ENCODE peak calls at places on chromosomes 2 and 18, in four cellular contexts. One of them, this sample, is unnamed.

GRCh38 chr2:213119061-213119809 is 32.2 kb downstream of the IKZF2 start:
- DNase-seq in gastrocnemius medialis: no peak
- DNase-seq in lower leg skin: no peak
- DNase-seq in A549: no peak
- DNase-seq in this sample: no peak

GRCh38 chr2:241358470-241358869 is 2.4 kb downstream of the FARP2 start:
- DNase-seq in lower leg skin: no peak
- DNase-seq in A549: no peak
- DNase-seq in gastrocnemius medialis: no peak
- DNase-seq in this sample: peak; percentile 32

GRCh38 chr2:8154936-8155335 is 526.9 kb upstream of the ID2 start:
- DNase-seq in lower leg skin: no peak
- DNase-seq in A549: no peak
- DNase-seq in gastrocnemius medialis: no peak
- DNase-seq in this sample: no peak

GRCh38 chr18:79393181-79393598 is 2.5 kb upstream of the NFATC1 start:
- DNase-seq in A549: no peak
- DNase-seq in gastrocnemius medialis: no peak
- DNase-seq in lower leg skin: no peak
- DNase-seq in this sample: no peak

GRCh38 chr2:16321872-16322271 is 343.8 kb downstream of the CYRIA start:
- DNase-seq in lower leg skin: no peak
- DNase-seq in gastrocnemius medialis: no peak
- DNase-seq in A549: no peak
- DNase-seq in this sample: no peak

GRCh38 chr2:145339646-145340045 is 819.7 kb upstream of the ZEB2 start:
- DNase-seq in gastrocnemius medialis: no peak
- DNase-seq in lower leg skin: no peak
- DNase-seq in A549: no peak
- DNase-seq in this sample: no peak

GRCh38 chr2:212897296-212897695 is 254.1 kb downstream of the IKZF2 start:
- DNase-seq in lower leg skin: no peak
- DNase-seq in A549: no peak
- DNase-seq in gastrocnemius medialis: no peak
- DNase-seq in this sample: no peak

GRCh38 chr2:222477962-222478608 is 53.7 kb downstream of the SGPP2 start:
- DNase-seq in A549: no peak
- DNase-seq in lower leg skin: no peak
- DNase-seq in gastrocnemius medialis: no peak
- DNase-seq in this sample: no peak

GRCh38 chr2:231891514-231891905 is 34.7 kb downstream of the NPPC start:
- DNase-seq in A549: no peak
- DNase-seq in gastrocnemius medialis: no peak
- DNase-seq in lower leg skin: peak; percentile 70
- DNase-seq in this sample: no peak

GRCh38 chr2:207828361-207829057 is 58.8 kb upstream of the FZD5 start:
- DNase-seq in A549: no peak
- DNase-seq in lower leg skin: peak; percentile 67
- DNase-seq in gastrocnemius medialis: no peak
- DNase-seq in this sample: no peak

GRCh38 chr18:79630266-79631095 is 49.1 kb upstream of the CTDP1 start:
- DNase-seq in lower leg skin: peak; percentile 83
- DNase-seq in gastrocnemius medialis: no peak
- DNase-seq in A549: no peak
- DNase-seq in this sample: no peak

GRCh38 chr2:135875491-135876065 is 665 bp downstream of the MCM6 start:
- DNase-seq in gastrocnemius medialis: peak; percentile 36
- DNase-seq in A549: peak; percentile 42
- DNase-seq in lower leg skin: peak; percentile 90
- DNase-seq in this sample: peak; percentile 46
- TF ChIP-seq POLR2A in gastrocnemius medialis: no peak
- TF ChIP-seq POLR2A in A549: no peak
- TF ChIP-seq POLR2A in lower leg skin: no peak
- TF ChIP-seq POLR2A in this sample: peak; percentile 73

DNA sequence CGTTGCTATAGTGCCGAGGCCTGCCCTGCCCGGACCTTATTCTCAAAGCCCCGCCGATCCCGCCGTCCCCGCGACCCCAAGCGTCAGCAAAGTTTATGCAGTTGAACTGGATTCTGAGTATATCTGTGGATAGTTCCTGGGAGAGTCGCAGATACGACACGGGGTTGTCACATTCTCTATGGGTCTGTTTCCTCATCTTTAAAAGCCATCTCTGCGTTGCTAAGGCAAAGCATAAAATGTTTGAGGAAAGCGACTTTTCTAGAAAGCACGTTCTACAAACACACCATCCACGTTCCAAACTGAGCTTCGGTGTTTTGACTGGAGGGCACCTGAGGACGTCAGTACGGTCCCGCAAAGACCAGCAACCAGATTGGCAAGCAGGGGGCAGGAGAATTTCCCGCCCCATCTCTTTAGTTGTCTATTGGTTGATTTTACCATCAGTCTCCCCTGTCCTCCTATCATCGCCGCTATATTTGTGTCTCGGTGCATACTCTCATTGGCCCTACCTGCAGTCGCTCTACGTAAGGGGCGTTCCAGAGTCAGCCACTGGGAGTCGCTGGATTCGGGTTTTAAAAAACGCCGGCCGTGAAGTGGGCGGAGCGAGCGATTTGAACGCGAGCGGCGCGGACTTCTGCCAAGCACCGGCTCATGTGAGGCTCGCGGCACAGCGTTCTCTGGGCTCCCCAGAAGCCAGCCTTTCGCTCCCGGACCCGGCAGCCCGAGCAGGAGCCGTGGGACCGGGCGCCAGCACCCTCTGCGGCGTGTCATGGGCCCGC is at the start of gene CENPA:
- DNase-seq in gastrocnemius medialis: peak; percentile 98
- DNase-seq in lower leg skin: peak; percentile 100
- DNase-seq in A549: peak; percentile 100
- DNase-seq in this sample: peak; percentile 97
- TF ChIP-seq POLR2A in gastrocnemius medialis: peak; percentile 27
- TF ChIP-seq POLR2A in lower leg skin: no peak
- TF ChIP-seq POLR2A in A549: peak; percentile 33
- TF ChIP-seq POLR2A in this sample: peak; percentile 50

DNA sequence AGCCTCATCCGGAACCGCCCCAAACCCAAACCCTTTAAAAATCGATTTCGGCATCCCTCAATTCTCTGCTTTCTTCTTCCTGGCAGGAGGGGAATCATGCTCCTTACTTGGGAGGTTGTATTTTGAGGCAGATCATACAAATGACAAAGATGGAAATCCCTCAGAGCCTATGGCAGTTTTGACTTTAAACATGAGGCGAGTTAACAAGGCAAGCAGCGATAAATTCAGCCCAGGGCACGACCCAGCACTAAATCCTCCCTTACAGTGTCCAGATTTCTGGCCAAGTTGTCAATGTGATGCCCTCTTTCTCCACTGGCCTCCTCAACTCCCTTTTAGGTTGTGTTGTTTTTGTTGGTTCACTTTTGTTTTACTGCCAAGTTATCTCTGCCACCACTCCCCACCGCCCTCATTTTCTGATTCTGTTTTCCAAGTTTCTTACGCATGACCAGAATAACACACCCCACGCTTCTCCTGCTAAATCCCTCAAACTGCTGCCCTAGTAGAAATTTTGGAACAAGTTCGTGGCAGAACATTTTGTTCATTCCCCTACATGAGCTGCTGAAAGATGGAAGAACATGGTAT is 68.3 kb downstream of the CTAGE1 start:
- DNase-seq in A549: no peak
- DNase-seq in gastrocnemius medialis: no peak
- DNase-seq in lower leg skin: no peak
- DNase-seq in this sample: no peak
- TF ChIP-seq POLR2A in A549: no peak
- TF ChIP-seq POLR2A in gastrocnemius medialis: no peak
- TF ChIP-seq POLR2A in lower leg skin: no peak
- TF ChIP-seq POLR2A in this sample: no peak

DNA sequence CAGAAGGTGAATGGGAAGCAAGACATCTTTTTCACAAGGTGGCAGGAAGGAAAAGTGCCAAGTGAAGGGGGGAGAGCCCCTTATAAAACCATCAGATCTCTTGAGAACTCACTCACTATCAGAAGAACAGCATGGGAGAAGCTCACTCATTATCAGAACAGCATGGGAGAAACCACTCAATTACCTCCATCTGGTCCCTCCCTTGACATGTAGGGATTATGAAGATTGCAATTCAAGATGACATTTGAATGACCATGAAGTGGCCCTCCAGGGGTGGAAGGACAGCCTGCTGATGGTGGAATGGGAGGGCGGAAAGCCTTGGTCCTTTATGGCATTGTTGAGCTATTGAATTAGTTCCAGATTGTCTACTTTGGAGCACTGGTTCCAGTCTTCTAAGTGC is 413.0 kb upstream of the MEX3C start:
- DNase-seq in gastrocnemius medialis: no peak
- DNase-seq in A549: no peak
- DNase-seq in lower leg skin: no peak
- DNase-seq in this sample: no peak
- TF ChIP-seq POLR2A in gastrocnemius medialis: no peak
- TF ChIP-seq POLR2A in A549: no peak
- TF ChIP-seq POLR2A in lower leg skin: no peak
- TF ChIP-seq POLR2A in this sample: no peak

DNA sequence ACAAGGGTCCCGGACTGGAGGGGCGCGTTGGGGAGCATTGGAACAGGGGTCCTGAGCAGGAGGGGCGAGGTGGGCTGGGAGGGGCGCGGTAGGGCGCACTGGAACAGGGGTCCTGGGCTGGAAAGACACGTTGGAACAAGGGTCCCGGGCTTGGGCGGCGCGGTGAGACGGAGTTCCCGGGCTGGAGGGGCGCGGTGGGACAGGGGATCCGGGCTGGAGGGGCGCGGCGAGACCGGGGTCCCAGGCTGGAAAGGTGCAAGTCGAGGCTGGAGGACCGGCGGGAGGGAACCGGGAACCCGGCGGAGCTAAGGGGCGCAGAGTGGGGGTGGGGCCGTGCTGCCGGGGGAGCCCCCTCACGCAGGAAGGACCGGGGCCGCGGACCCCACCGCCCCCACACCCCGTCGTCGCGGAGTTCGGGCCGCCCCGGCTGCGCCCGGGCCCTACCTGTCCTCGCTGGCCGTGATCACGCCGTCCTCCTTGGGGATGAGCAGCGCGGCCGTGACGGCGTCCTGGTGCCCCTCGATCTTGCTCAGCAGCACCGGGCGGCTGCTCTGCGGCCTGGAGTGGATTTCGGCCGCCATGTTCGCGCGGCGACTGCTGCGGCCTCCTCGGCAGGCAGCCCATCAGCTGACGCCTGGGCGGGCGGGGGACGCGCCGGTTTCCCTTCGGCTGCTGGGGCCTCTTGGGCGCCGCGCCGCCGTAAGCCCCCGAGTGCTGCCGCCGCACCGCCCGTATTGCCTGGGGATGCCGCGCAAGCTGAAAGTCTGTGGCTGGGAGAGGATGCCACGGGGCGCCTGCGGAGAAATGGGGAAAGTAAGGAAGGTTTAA is at the start of gene WDFY1:
- DNase-seq in A549: peak; percentile 89
- DNase-seq in lower leg skin: peak; percentile 97
- DNase-seq in gastrocnemius medialis: peak; percentile 83
- DNase-seq in this sample: peak; percentile 94
- TF ChIP-seq POLR2A in A549: peak; percentile 96
- TF ChIP-seq POLR2A in lower leg skin: no peak
- TF ChIP-seq POLR2A in gastrocnemius medialis: peak; percentile 80
- TF ChIP-seq POLR2A in this sample: peak; percentile 82

GRCh38 chr2:238420878-238421694 is 5.6 kb upstream of the ASB1 start:
- DNase-seq in lower leg skin: no peak
- DNase-seq in gastrocnemius medialis: no peak
- DNase-seq in A549: no peak
- DNase-seq in this sample: no peak

GRCh38 chr2:238415893-238416292 is 10.8 kb upstream of the ASB1 start:
- DNase-seq in gastrocnemius medialis: no peak
- DNase-seq in A549: no peak
- DNase-seq in lower leg skin: no peak
- DNase-seq in this sample: no peak

GRCh38 chr2:238418999-238419546 is 7.7 kb upstream of the ASB1 start:
- DNase-seq in A549: no peak
- DNase-seq in lower leg skin: no peak
- DNase-seq in gastrocnemius medialis: no peak
- DNase-seq in this sample: no peak

GRCh38 chr2:238420442-238420841 is 6.3 kb upstream of the ASB1 start:
- DNase-seq in A549: no peak
- DNase-seq in lower leg skin: no peak
- DNase-seq in gastrocnemius medialis: no peak
- DNase-seq in this sample: no peak

DNA sequence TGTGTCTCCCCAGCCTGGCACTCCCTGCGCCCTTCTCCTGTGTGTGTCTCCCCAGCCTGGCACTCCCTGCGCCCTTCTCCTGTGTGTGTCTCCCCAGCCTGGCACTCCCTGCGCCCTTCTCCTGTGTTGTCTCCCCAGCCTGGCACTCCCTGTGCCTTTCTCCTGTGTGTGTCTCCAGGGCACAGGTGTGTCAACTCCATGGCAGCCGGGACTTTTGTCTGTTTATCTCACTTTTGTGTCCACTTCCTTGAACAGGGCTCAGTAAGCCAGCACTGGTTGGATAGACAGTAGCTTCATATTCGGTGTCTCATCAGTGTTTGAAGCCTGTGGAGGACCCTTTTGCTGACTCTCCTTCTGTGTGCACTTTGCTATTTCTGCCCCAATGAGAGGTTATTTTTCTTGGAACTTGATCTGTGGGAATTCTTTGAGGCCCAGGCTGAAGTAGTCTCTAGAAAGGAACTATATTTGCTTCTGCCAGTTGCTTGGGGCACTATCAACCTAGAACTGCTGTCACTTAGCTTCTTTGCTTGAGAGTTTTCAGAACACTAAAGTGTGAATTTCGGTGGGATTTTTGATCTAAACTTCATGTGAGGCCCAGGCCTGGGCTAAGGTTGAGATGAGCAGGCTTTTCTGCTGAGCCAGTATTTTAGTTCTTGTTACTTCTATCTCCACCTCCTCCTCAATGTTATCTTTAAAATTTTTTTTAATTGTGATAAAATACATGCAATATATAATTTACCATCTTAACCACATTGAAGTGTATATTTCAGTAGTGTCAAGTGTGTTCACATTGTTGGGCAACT is 8.3 kb upstream of the ASB1 start:
- DNase-seq in gastrocnemius medialis: no peak
- DNase-seq in A549: no peak
- DNase-seq in lower leg skin: no peak
- DNase-seq in this sample: no peak
- TF ChIP-seq POLR2A in gastrocnemius medialis: no peak
- TF ChIP-seq POLR2A in A549: no peak
- TF ChIP-seq POLR2A in lower leg skin: no peak
- TF ChIP-seq POLR2A in this sample: no peak

DNA sequence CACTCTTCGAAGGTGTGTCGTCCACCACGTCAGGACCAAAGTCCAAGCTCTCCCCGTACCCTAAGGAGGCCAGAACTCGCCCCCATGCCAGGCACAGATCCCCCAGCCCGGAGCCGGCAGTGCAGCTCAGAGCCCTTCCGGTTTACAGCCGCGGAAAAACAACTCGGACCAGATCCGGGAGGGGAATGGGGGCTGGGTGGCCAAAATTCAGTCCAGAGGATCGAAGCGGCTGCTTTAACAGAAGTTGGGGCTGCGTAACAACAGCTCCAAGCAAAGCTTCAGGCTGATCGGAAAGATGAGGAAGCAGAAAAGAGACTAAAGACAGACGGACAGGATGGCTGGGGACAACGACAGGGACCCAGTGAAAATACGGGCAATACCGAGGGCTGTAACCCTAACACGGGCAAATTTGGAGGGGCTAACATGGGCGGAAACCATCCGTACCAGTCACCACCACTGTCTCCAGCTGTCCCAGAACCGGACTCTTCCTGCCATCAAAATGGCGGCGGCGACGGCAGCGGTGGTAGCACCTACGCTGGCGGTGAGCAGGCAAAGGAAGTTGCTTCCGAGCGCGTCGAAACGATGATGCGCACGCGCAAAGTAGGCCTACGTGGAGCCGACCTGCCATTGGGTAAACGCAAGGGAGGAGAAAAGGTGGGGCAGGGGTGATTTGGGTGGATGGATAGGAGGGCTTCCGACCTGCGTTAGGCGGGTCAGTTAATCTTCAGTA is at the start of gene MMADHC:
- DNase-seq in A549: peak; percentile 97
- DNase-seq in gastrocnemius medialis: peak; percentile 96
- DNase-seq in lower leg skin: peak; percentile 98
- DNase-seq in this sample: peak; percentile 42
- TF ChIP-seq POLR2A in A549: peak; percentile 93
- TF ChIP-seq POLR2A in gastrocnemius medialis: peak; percentile 87
- TF ChIP-seq POLR2A in lower leg skin: no peak
- TF ChIP-seq POLR2A in this sample: peak; percentile 98

This sample was measured in GM12892.